ENCODE peak calls at places on chromosomes 7 and 10, in six cellular contexts. One of them, this sample, is unnamed. For H3K9me3, the result is how much of the 10 kb centered on the place peaks cover.

GRCh38 chr10:11793762-11794479 is 29.2 kb upstream of the PROSER2 start:
- DNase-seq in GM23248: peak
- DNase-seq in right cardiac atrium: no peak
- DNase-seq in HepG2: peak
- DNase-seq in left ventricle myocardium inferior: no peak
- DNase-seq in mammary epithelial cell: peak
- DNase-seq in this sample: no peak

GRCh38 chr10:29949411-29950011 is 109.9 kb downstream of the JCAD start:
- DNase-seq in right cardiac atrium: no peak
- DNase-seq in GM23248: peak
- DNase-seq in HepG2: no peak
- DNase-seq in left ventricle myocardium inferior: no peak
- DNase-seq in mammary epithelial cell: peak
- DNase-seq in this sample: no peak

GRCh38 chr10:75110006-75110632 is 1.3 kb upstream of the SAMD8 start:
- DNase-seq in GM23248: no peak
- DNase-seq in left ventricle myocardium inferior: no peak
- DNase-seq in right cardiac atrium: no peak
- DNase-seq in HepG2: no peak
- DNase-seq in mammary epithelial cell: no peak
- DNase-seq in this sample: no peak

GRCh38 chr7:47482013-47482761 is 99.7 kb downstream of the TNS3 start:
- DNase-seq in right cardiac atrium: no peak
- DNase-seq in GM23248: peak
- DNase-seq in mammary epithelial cell: peak
- DNase-seq in left ventricle myocardium inferior: no peak
- DNase-seq in HepG2: no peak
- DNase-seq in this sample: no peak

GRCh38 chr7:27277628-27278027 is 35.0 kb downstream of the EVX1 start:
- DNase-seq in mammary epithelial cell: peak
- DNase-seq in GM23248: peak
- DNase-seq in left ventricle myocardium inferior: no peak
- DNase-seq in right cardiac atrium: no peak
- DNase-seq in HepG2: peak
- DNase-seq in this sample: no peak

GRCh38 chr10:16717617-16718395 is 99.4 kb downstream of the RSU1 start:
- DNase-seq in GM23248: peak
- DNase-seq in left ventricle myocardium inferior: no peak
- DNase-seq in right cardiac atrium: peak
- DNase-seq in mammary epithelial cell: no peak
- DNase-seq in HepG2: no peak
- DNase-seq in this sample: no peak

GRCh38 chr7:34382166-34382893 is 275.7 kb upstream of the NPSR1 start:
- DNase-seq in GM23248: no peak
- DNase-seq in left ventricle myocardium inferior: no peak
- DNase-seq in HepG2: no peak
- DNase-seq in right cardiac atrium: no peak
- DNase-seq in mammary epithelial cell: no peak
- DNase-seq in this sample: no peak

GRCh38 chr7:4791738-4792536 is 16.5 kb downstream of the AP5Z1 start:
- DNase-seq in left ventricle myocardium inferior: peak
- DNase-seq in HepG2: peak
- DNase-seq in mammary epithelial cell: no peak
- DNase-seq in right cardiac atrium: peak
- DNase-seq in GM23248: peak
- DNase-seq in this sample: peak

GRCh38 chr7:42886129-42886528 is 25.7 kb downstream of the C7orf25 start:
- DNase-seq in HepG2: no peak
- DNase-seq in mammary epithelial cell: peak
- DNase-seq in GM23248: peak
- DNase-seq in right cardiac atrium: no peak
- DNase-seq in left ventricle myocardium inferior: no peak
- DNase-seq in this sample: no peak

GRCh38 chr7:87370660-87371180 is 25.3 kb downstream of the CROT start:
- DNase-seq in left ventricle myocardium inferior: no peak
- DNase-seq in GM23248: peak
- DNase-seq in mammary epithelial cell: peak
- DNase-seq in HepG2: peak
- DNase-seq in right cardiac atrium: no peak
- DNase-seq in this sample: no peak

GRCh38 chr7:149450821-149451220 is 10.0 kb downstream of the ZNF777 start:
- DNase-seq in mammary epithelial cell: no peak
- DNase-seq in HepG2: no peak
- DNase-seq in GM23248: no peak
- DNase-seq in left ventricle myocardium inferior: no peak
- DNase-seq in right cardiac atrium: no peak
- DNase-seq in this sample: no peak

GRCh38 chr7:92783260-92783911 is 53.0 kb downstream of the CDK6 start:
- DNase-seq in right cardiac atrium: no peak
- DNase-seq in left ventricle myocardium inferior: no peak
- DNase-seq in HepG2: no peak
- DNase-seq in mammary epithelial cell: no peak
- DNase-seq in GM23248: no peak
- DNase-seq in this sample: no peak

GRCh38 chr10:129945941-129946760 is 17.9 kb downstream of the EBF3 start:
- DNase-seq in mammary epithelial cell: no peak
- DNase-seq in HepG2: no peak
- DNase-seq in left ventricle myocardium inferior: peak
- DNase-seq in right cardiac atrium: peak
- DNase-seq in GM23248: peak
- DNase-seq in this sample: no peak

GRCh38 chr10:48215148-48215982 is 59.1 kb downstream of the FRMPD2 start:
- DNase-seq in left ventricle myocardium inferior: no peak
- DNase-seq in mammary epithelial cell: peak
- DNase-seq in right cardiac atrium: no peak
- DNase-seq in GM23248: peak
- DNase-seq in HepG2: peak
- DNase-seq in this sample: no peak

GRCh38 chr7:1060315-1061080 is 16.2 kb downstream of the GPR146 start:
- DNase-seq in mammary epithelial cell: no peak
- DNase-seq in GM23248: no peak
- DNase-seq in left ventricle myocardium inferior: peak
- DNase-seq in right cardiac atrium: peak
- DNase-seq in HepG2: no peak
- DNase-seq in this sample: no peak

GRCh38 chr10:119541459-119542356 is 811 bp downstream of the RGS10 start:
- DNase-seq in GM23248: peak
- DNase-seq in right cardiac atrium: peak
- DNase-seq in mammary epithelial cell: no peak
- DNase-seq in HepG2: no peak
- DNase-seq in left ventricle myocardium inferior: peak
- DNase-seq in this sample: peak

GRCh38 chr7:26198133-26198780 is 2.3 kb downstream of the HNRNPA2B1 start:
- DNase-seq in HepG2: no peak
- DNase-seq in right cardiac atrium: no peak
- DNase-seq in GM23248: peak
- DNase-seq in left ventricle myocardium inferior: no peak
- DNase-seq in mammary epithelial cell: no peak
- DNase-seq in this sample: no peak

GRCh38 chr10:133378251-133379096 is 588 bp upstream of the PAOX start:
- DNase-seq in left ventricle myocardium inferior: peak
- DNase-seq in HepG2: peak
- DNase-seq in GM23248: peak
- DNase-seq in mammary epithelial cell: peak
- DNase-seq in right cardiac atrium: peak
- DNase-seq in this sample: peak

GRCh38 chr7:697259-697615 is 29.3 kb upstream of the DNAAF5 start:
- DNase-seq in mammary epithelial cell: no peak
- DNase-seq in HepG2: no peak
- DNase-seq in right cardiac atrium: no peak
- DNase-seq in GM23248: no peak
- DNase-seq in left ventricle myocardium inferior: no peak
- DNase-seq in this sample: no peak

GRCh38 chr10:117948493-117948892 is 98.2 kb downstream of the RAB11FIP2 start:
- DNase-seq in GM23248: no peak
- DNase-seq in mammary epithelial cell: no peak
- DNase-seq in right cardiac atrium: no peak
- DNase-seq in HepG2: no peak
- DNase-seq in left ventricle myocardium inferior: no peak
- DNase-seq in this sample: no peak

GRCh38 chr10:124641282-124642075 is 102.7 kb downstream of the FAM53B start:
- DNase-seq in mammary epithelial cell: peak
- DNase-seq in right cardiac atrium: peak
- DNase-seq in GM23248: peak
- DNase-seq in left ventricle myocardium inferior: peak
- DNase-seq in HepG2: no peak
- DNase-seq in this sample: no peak

GRCh38 chr7:139720705-139721231 is 57.0 kb downstream of the HIPK2 start:
- DNase-seq in HepG2: no peak
- DNase-seq in mammary epithelial cell: no peak
- DNase-seq in right cardiac atrium: no peak
- DNase-seq in left ventricle myocardium inferior: no peak
- DNase-seq in GM23248: peak
- DNase-seq in this sample: no peak

GRCh38 chr10:78263521-78263988 is 229.9 kb downstream of the RPS24 start:
- DNase-seq in mammary epithelial cell: peak
- DNase-seq in HepG2: no peak
- DNase-seq in GM23248: peak
- DNase-seq in left ventricle myocardium inferior: no peak
- DNase-seq in right cardiac atrium: no peak
- DNase-seq in this sample: no peak

GRCh38 chr7:19262794-19263193 is 117.6 kb upstream of the FERD3L start:
- DNase-seq in right cardiac atrium: no peak
- DNase-seq in left ventricle myocardium inferior: no peak
- DNase-seq in GM23248: no peak
- DNase-seq in mammary epithelial cell: no peak
- DNase-seq in HepG2: no peak
- DNase-seq in this sample: no peak

GRCh38 chr10:69239106-69239505 is 19.0 kb downstream of the HKDC1 start:
- DNase-seq in HepG2: no peak
- DNase-seq in GM23248: peak
- DNase-seq in left ventricle myocardium inferior: no peak
- DNase-seq in mammary epithelial cell: no peak
- DNase-seq in right cardiac atrium: no peak
- DNase-seq in this sample: no peak

GRCh38 chr7:32930378-32930777 is 26.9 kb upstream of the FKBP9 start:
- DNase-seq in left ventricle myocardium inferior: no peak
- DNase-seq in HepG2: no peak
- DNase-seq in mammary epithelial cell: no peak
- DNase-seq in GM23248: no peak
- DNase-seq in right cardiac atrium: no peak
- DNase-seq in this sample: no peak

GRCh38 chr7:37540917-37541316 is 92.3 kb upstream of the ELMO1 start:
- DNase-seq in left ventricle myocardium inferior: no peak
- DNase-seq in right cardiac atrium: no peak
- DNase-seq in mammary epithelial cell: no peak
- DNase-seq in GM23248: no peak
- DNase-seq in HepG2: no peak
- DNase-seq in this sample: no peak

GRCh38 chr10:114749014-114749413 is 72.6 kb upstream of the FHIP2A start:
- DNase-seq in mammary epithelial cell: no peak
- DNase-seq in GM23248: no peak
- DNase-seq in right cardiac atrium: no peak
- DNase-seq in left ventricle myocardium inferior: no peak
- DNase-seq in HepG2: no peak
- DNase-seq in this sample: no peak

GRCh38 chr7:158492372-158492771 is 95.3 kb downstream of the PTPRN2 start:
- DNase-seq in right cardiac atrium: no peak
- DNase-seq in left ventricle myocardium inferior: no peak
- DNase-seq in HepG2: no peak
- DNase-seq in GM23248: no peak
- DNase-seq in mammary epithelial cell: no peak
- DNase-seq in this sample: no peak
- H3K9me3 ChIP-seq in right cardiac atrium: under half
- H3K9me3 ChIP-seq in left ventricle myocardium inferior: under half
- H3K9me3 ChIP-seq in HepG2: under half
- H3K9me3 ChIP-seq in GM23248: under half
- H3K9me3 ChIP-seq in mammary epithelial cell: under half
- H3K9me3 ChIP-seq in this sample: under half

GRCh38 chr7:153398370-153398769 is 638.8 kb downstream of the ACTR3B start:
- DNase-seq in left ventricle myocardium inferior: no peak
- DNase-seq in HepG2: no peak
- DNase-seq in GM23248: no peak
- DNase-seq in right cardiac atrium: no peak
- DNase-seq in mammary epithelial cell: no peak
- DNase-seq in this sample: no peak

GRCh38 chr7:153397906-153398305 is 638.4 kb downstream of the ACTR3B start:
- DNase-seq in mammary epithelial cell: no peak
- DNase-seq in GM23248: no peak
- DNase-seq in left ventricle myocardium inferior: no peak
- DNase-seq in HepG2: no peak
- DNase-seq in right cardiac atrium: no peak
- DNase-seq in this sample: no peak

GRCh38 chr7:153398789-153399553 is 639.4 kb downstream of the ACTR3B start:
- DNase-seq in mammary epithelial cell: no peak
- DNase-seq in HepG2: no peak
- DNase-seq in GM23248: no peak
- DNase-seq in right cardiac atrium: no peak
- DNase-seq in left ventricle myocardium inferior: no peak
- DNase-seq in this sample: no peak

GRCh38 chr7:153397459-153397858 is 637.9 kb downstream of the ACTR3B start:
- DNase-seq in left ventricle myocardium inferior: no peak
- DNase-seq in right cardiac atrium: no peak
- DNase-seq in HepG2: no peak
- DNase-seq in GM23248: no peak
- DNase-seq in mammary epithelial cell: no peak
- DNase-seq in this sample: no peak

GRCh38 chr7:153396475-153396874 is 636.9 kb downstream of the ACTR3B start:
- DNase-seq in GM23248: no peak
- DNase-seq in right cardiac atrium: no peak
- DNase-seq in HepG2: no peak
- DNase-seq in mammary epithelial cell: no peak
- DNase-seq in left ventricle myocardium inferior: no peak
- DNase-seq in this sample: no peak
- H3K9me3 ChIP-seq in GM23248: under half
- H3K9me3 ChIP-seq in right cardiac atrium: under half
- H3K9me3 ChIP-seq in HepG2: half or more
- H3K9me3 ChIP-seq in mammary epithelial cell: under half
- H3K9me3 ChIP-seq in left ventricle myocardium inferior: under half
- H3K9me3 ChIP-seq in this sample: under half

GRCh38 chr7:111473449-111474198 is 88.7 kb downstream of the IMMP2L start:
- DNase-seq in right cardiac atrium: no peak
- DNase-seq in mammary epithelial cell: no peak
- DNase-seq in GM23248: no peak
- DNase-seq in left ventricle myocardium inferior: no peak
- DNase-seq in HepG2: no peak
- DNase-seq in this sample: no peak
- H3K9me3 ChIP-seq in right cardiac atrium: under half
- H3K9me3 ChIP-seq in mammary epithelial cell: under half
- H3K9me3 ChIP-seq in GM23248: under half
- H3K9me3 ChIP-seq in left ventricle myocardium inferior: under half
- H3K9me3 ChIP-seq in HepG2: under half
- H3K9me3 ChIP-seq in this sample: under half

DNA sequence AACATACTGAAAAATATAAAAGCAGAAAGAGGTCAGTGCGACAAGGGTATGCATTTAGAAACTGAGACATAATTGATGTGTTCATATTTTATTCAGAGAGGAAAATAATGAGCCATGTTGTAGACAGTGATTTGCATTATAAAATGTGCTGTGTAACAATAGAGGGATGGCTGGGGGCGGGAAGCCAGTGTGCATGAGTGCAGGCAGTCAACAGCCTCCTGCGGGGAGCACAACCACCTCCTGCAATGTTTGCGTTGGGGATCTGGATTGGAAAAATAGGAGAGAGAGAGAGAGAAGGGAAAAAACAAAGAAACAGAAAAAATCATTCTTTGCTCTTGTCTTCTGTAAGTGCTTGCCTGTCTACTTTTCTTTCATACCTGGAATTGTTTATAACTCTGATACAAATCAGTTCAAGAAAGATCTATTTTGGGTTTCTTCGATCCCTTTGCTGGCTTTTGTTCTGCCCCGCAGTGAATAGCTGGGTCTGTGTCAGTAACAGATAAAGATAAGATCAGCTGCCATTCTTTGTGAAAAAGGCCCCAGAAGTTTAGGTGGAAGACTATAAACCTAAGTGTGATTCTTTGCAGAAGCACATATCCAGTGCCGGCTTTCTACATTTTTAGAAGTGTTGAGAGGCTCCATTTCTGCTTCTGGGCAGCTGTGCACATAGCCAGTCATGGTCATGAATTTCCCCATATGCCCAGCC is 686.5 kb upstream of the C7orf33 start:
- DNase-seq in mammary epithelial cell: no peak
- DNase-seq in left ventricle myocardium inferior: no peak
- DNase-seq in HepG2: no peak
- DNase-seq in GM23248: no peak
- DNase-seq in right cardiac atrium: no peak
- DNase-seq in this sample: no peak
- H3K9me3 ChIP-seq in mammary epithelial cell: under half
- H3K9me3 ChIP-seq in left ventricle myocardium inferior: under half
- H3K9me3 ChIP-seq in HepG2: under half
- H3K9me3 ChIP-seq in GM23248: under half
- H3K9me3 ChIP-seq in right cardiac atrium: under half
- H3K9me3 ChIP-seq in this sample: under half